ENCODE peak calls at places on chromosomes 2 and 18, in four cellular contexts. W is MM.1S, O is HCT116, B is hepatocyte. U is an unnamed sample. For H3K9me2, the result is how much of the 10 kb centered on the place peaks cover.

GRCh38 chr2:202885190-202885589 is 13.6 kb upstream of the ICA1L start:
- DNase-seq in B (no peak), O (no peak), W (no peak), U (no peak)

GRCh38 chr2:18117592-18117991 is 239.1 kb downstream of the KCNS3 start:
- DNase-seq in B (peak), W (peak), O (peak), U (peak)

GRCh38 chr2:18520605-18521031 is 39.8 kb downstream of the RDH14 start:
- DNase-seq in O (peak), B (peak), W (peak), U (peak)

GRCh38 chr2:54240515-54241219 is 15.4 kb downstream of the TSPYL6 start:
- DNase-seq in O (no peak), B (no peak), W (no peak), U (peak)

GRCh38 chr2:235614176-235614860 is 120.5 kb downstream of the AGAP1 start:
- DNase-seq in W (peak), B (no peak), O (no peak), U (peak)

GRCh38 chr18:48667276-48668254 is 128.7 kb downstream of the CTIF start:
- DNase-seq in O (no peak), W (no peak), B (peak), U (peak)

GRCh38 chr2:16553222-16553621 is 112.4 kb downstream of the CYRIA start:
- DNase-seq in O (peak), B (peak), W (peak), U (peak)

GRCh38 chr2:230158468-230158867 is 61.3 kb downstream of the SP110 start:
- DNase-seq in B (no peak), W (no peak), O (no peak), U (no peak)

GRCh38 chr2:127014630-127015029 is 92.3 kb downstream of the BIN1 start:
- DNase-seq in W (no peak), O (no peak), B (peak), U (peak)

GRCh38 chr18:3262234-3263171 is 570 bp downstream of the MYL12B start:
- DNase-seq in B (peak), W (peak), O (no peak), U (peak)

GRCh38 chr2:231683907-231684306 is 24.4 kb upstream of the PTMA start:
- DNase-seq in O (no peak), B (no peak), W (no peak), U (no peak)

GRCh38 chr2:149315461-149315860 is 14.9 kb upstream of the LYPD6 start:
- DNase-seq in O (no peak), W (no peak), B (no peak), U (no peak)

GRCh38 chr2:31558401-31559295 is 22.1 kb downstream of the SRD5A2 start:
- DNase-seq in B (no peak), W (no peak), O (no peak), U (peak)

GRCh38 chr18:36158261-36158867 is 28.7 kb downstream of the ELP2 start:
- DNase-seq in O (no peak), B (no peak), W (no peak), U (peak)

GRCh38 chr2:172985139-172985874 is 90.3 kb upstream of the MAP3K20 start:
- DNase-seq in B (no peak), O (peak), W (peak), U (peak)

GRCh38 chr2:161134547-161135518 is 25.4 kb upstream of the TANK start:
- DNase-seq in O (peak), B (no peak), W (no peak), U (no peak)

GRCh38 chr2:163375472-163375871 is 360.3 kb downstream of the FIGN start:
- DNase-seq in B (no peak), O (no peak), W (no peak), U (no peak)

GRCh38 chr2:69385443-69386151 is 1.4 kb downstream of the GFPT1 start:
- DNase-seq in W (peak), O (peak), B (peak), U (peak)

DNA sequence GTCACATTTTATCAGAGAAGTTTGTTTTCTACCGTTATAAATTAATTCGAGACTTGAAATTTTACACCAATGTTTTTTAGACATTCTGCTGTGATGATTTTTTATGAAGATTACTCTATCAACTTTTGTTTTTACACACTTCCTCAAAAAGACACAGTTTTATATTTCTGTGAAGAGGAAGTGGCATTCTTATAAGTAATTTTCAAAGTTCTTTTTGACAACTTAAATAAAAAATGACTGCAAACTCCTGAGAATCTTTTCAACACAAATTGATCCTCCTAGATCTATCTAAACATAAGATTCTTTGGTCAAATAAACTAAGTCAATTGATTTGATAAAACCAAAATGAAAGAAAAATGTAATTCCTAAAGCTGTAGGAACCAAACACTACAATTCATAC is 13.7 kb downstream of the ANKRD44 start:
- DNase-seq in W (no peak), O (no peak), B (no peak), U (no peak)
- TF ChIP-seq EZH2 in W (no peak), O (no peak), B (no peak), U (no peak)

GRCh38 chr2:24304621-24305020 is 55.7 kb downstream of the ITSN2 start:
- DNase-seq in B (peak), W (no peak), O (no peak), U (peak)
- H3K9me2 ChIP-seq in B (under half), W (under half), O (under half), U (under half)

DNA sequence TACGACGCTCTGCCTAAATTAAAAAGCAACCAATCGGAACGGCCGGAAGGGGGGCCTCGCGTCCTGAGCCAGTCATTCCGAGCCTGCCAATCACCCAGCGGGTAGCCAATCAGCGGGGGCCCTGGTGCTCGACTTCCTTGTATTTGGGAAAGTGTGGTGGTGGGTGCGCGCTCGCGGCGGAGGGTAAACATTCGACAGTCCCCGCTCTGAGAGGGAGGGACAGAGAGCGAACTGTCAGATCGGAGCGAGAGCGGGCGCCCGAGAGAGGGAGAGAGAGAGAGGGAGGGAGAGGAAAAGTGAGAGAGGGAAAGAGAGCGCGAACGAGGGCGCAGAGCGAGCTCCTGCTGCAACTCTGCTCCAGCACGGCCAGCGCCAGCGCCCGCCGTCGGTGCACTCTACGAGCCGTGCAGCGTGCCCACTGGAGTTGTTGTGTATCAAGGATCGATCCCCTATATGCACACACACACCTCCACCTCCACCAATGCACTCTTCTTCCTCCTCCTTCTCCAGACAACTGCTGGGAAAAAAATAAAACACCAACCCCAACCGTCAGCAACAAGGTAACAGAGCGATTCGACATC is at the start of gene POU3F3:
- DNase-seq in O (no peak), B (peak), W (no peak), U (peak)
- TF ChIP-seq EZH2 in O (no peak), B (no peak), W (no peak), U (no peak)

DNA sequence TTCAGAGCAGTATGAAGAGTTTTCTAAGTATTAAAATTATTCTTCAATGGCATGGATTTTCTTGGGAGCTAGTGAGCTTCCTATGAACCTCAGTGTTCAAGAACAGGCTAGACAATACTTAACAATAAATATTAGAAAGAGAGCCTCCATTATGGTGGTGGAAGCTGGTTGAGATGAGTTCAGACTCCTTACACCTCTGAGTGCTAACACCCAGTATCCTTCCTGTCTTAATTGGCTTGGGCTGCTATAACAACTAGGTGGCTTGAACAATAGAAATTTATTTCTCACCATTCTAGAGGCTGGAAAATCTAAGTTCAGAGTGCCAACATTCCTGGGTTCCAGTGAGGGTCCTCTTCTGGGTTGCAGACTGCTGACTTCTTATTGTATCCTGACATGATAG is 369.4 kb upstream of the HNRNPA3 start:
- DNase-seq in B (no peak), W (no peak), O (no peak), U (no peak)
- H3K9me2 ChIP-seq in B (under half), W (under half), O (under half), U (under half)

DNA sequence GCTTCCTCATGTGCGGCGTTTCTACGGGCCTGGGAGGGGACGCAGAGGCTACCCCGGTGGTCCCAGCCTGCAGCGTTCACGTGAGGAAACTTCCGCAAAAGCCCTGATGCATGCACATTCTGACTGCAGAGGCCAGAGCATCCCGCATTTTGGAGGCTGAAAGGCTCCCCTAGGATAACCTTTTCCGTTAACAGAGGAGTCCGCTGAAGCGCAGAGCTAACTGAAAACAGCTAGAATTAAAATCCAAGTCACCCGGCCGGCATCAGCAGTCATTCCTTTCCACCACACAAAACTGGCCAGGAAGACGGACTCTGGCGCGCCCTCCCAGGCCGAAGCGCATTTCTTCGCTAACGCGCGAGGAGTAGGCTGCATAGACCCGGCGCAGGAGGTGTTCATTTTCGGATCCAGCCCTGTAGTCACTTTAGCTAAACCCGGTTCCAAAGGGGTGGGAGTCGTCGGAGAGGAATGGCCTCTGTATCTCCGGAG is 747 bp upstream of the TUBB6 start:
- DNase-seq in B (peak), W (no peak), O (no peak), U (peak)
- TF ChIP-seq EZH2 in B (peak), W (no peak), O (no peak), U (no peak)

GRCh38 chr2:7992612-7993596 is 689.0 kb upstream of the ID2 start:
- DNase-seq in W (no peak), O (no peak), B (no peak), U (peak)

GRCh38 chr2:7984693-7985353 is 697.0 kb upstream of the ID2 start:
- DNase-seq in O (no peak), B (no peak), W (no peak), U (no peak)

GRCh38 chr2:7989823-7990222 is 692.0 kb upstream of the ID2 start:
- DNase-seq in O (no peak), W (no peak), B (no peak), U (no peak)

GRCh38 chr2:7986431-7986830 is 695.4 kb upstream of the ID2 start:
- DNase-seq in W (no peak), B (no peak), O (no peak), U (no peak)

GRCh38 chr2:7988440-7988839 is 693.4 kb upstream of the ID2 start:
- DNase-seq in W (no peak), B (no peak), O (no peak), U (no peak)
- H3K9me2 ChIP-seq in W (under half), B (under half), O (under half), U (under half)

GRCh38 chr2:118857677-118858484 is 10.4 kb upstream of the EN1 start:
- DNase-seq in W (no peak), O (no peak), B (no peak), U (no peak)
- TF ChIP-seq EZH2 in W (no peak), O (no peak), B (peak), U (no peak)

DNA sequence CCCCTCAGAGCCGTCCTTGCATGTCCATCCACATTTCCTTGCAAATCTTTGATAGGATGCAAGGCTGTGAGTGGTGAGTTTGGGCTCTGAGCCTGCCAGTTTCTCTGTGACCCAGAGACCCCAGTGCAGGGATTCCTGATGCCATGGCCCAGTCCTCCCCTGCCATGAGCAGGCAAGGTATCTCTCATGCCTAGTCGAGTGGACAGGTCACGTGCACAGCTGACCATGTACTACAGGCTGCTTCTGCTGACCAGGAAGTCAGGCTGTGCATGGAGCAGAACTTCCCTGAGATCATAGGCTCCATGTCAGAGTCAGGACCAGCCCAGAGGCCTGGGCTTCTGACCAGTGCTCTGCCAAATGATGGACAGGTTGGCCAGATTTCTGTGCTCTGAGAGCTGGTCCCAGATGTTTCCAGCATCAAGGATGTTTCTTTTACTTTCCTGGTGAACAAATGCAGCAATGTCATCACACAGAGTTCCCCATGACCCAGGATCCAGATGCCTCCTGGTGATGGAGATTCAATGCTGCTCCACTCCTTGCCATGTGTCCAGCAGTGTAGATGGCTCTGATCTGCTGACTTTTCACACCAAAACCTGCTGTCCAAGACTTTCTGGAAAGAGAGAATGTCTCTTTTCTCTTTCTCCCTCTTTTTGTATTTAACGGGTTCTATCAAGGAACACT is 321.6 kb upstream of the HS6ST1 start:
- DNase-seq in O (no peak), W (no peak), B (no peak), U (peak)
- H3K9me2 ChIP-seq in O (under half), W (under half), B (under half), U (under half)

DNA sequence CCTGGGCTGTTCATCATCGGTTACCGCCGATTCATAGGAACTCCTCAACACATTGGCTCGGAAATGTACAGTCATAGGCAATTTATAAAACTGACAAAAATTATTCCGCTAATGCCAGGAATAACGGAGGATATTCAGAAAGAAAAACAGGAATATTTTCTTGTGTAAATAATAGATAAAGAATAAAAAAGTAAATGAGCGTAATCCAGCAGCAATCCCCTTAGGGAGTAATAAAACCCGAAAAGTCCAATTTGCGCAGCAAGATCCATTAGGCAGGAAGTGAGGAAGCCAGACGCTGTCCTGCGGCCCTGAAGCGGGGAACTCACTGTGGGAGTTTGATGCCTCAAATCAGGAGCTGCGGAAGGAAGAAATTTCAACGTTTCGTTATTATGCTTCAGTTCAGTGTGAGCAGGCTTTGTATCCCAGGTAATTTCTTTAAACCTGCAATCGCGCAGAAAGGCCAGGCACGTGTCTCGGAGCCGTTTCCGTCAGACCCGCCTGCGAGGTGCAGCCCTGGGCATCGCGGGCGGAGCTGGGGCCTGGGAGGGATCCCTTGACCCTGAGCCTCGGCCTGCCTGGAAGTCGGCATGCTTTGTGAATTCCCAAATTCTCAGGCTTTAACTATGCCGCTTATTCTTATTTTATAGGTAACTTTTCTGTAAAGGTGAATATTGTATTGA is 180.9 kb upstream of the ALKAL2 start:
- DNase-seq in W (no peak), B (no peak), O (no peak), U (no peak)
- TF ChIP-seq EZH2 in W (no peak), B (no peak), O (no peak), U (no peak)

GRCh38 chr2:7987992-7988391 is 693.9 kb upstream of the ID2 start:
- DNase-seq in O (no peak), W (no peak), B (no peak), U (no peak)
- H3K9me2 ChIP-seq in O (under half), W (under half), B (under half), U (under half)